ENCODE peak calls at places on chromosomes 12 and 14, in seven cellular contexts. A is MM.1S, O is GM23248, H is PC-9, V is PC-3, S is neural progenitor cell, P is SK-N-SH. C is an unnamed sample. For H3F3A, the result is how much of the 10 kb centered on the place peaks cover.

GRCh38 chr14:68598621-68599447 is 194.0 kb downstream of the ZFP36L1 start:
- DNase-seq in V (peak), P (no peak), H (peak), A (no peak), O (peak), S (no peak), C (no peak)

GRCh38 chr12:8145754-8146415 is 10.9 kb upstream of the ZNF705A start:
- DNase-seq in V (no peak), H (no peak), S (peak), O (peak), P (no peak), A (no peak), C (peak)

GRCh38 chr14:68728342-68729106 is 64.3 kb downstream of the ZFP36L1 start:
- DNase-seq in O (no peak), V (no peak), S (no peak), H (no peak), P (no peak), A (no peak), C (no peak)

GRCh38 chr14:29548948-29549370 is 378.7 kb downstream of the PRKD1 start:
- DNase-seq in O (peak), H (no peak), A (peak), V (peak), P (peak), S (peak), C (peak)

GRCh38 chr12:105640780-105641179 is 310.3 kb downstream of the C12orf75 start:
- DNase-seq in H (no peak), O (no peak), A (no peak), P (no peak), S (peak), V (peak), C (no peak)

GRCh38 chr12:132003846-132004245 is 54.1 kb downstream of the EP400 start:
- DNase-seq in P (no peak), O (peak), H (no peak), A (no peak), V (no peak), S (no peak), C (no peak)

GRCh38 chr12:5013206-5013830 is 30.4 kb upstream of the KCNA5 start:
- DNase-seq in H (no peak), S (no peak), V (no peak), P (no peak), O (no peak), A (no peak), C (no peak)

GRCh38 chr12:77625441-77625840 is 205.3 kb upstream of the NAV3 start:
- DNase-seq in O (peak), V (peak), H (no peak), A (no peak), S (no peak), P (no peak), C (no peak)

GRCh38 chr12:60174476-60174875 is 578.6 kb downstream of the SLC16A7 start:
- DNase-seq in O (peak), V (peak), A (no peak), S (no peak), H (no peak), P (no peak), C (no peak)

GRCh38 chr14:69316449-69317391 is 56.8 kb downstream of the GALNT16 start:
- DNase-seq in V (peak), P (no peak), S (no peak), O (peak), H (peak), A (no peak), C (no peak)

GRCh38 chr12:48004941-48005749 is 869 bp upstream of the COL2A1 start:
- DNase-seq in P (no peak), S (peak), V (no peak), A (no peak), H (no peak), O (no peak), C (peak)

GRCh38 chr14:63840981-63841380 is 11.8 kb upstream of the SYNE2 start:
- DNase-seq in H (no peak), P (no peak), S (peak), A (no peak), O (no peak), V (peak), C (peak)

GRCh38 chr12:28346567-28346966 is 156.3 kb downstream of the CCDC91 start:
- DNase-seq in A (no peak), P (no peak), V (no peak), S (no peak), H (no peak), O (no peak), C (no peak)

GRCh38 chr12:57456145-57456700 is 1.1 kb downstream of the INHBE start:
- DNase-seq in V (peak), S (peak), P (no peak), A (peak), H (no peak), O (peak), C (peak)

GRCh38 chr12:79691299-79692248 is 810 bp upstream of the PAWR start:
- DNase-seq in H (peak), P (peak), A (no peak), S (no peak), O (peak), V (peak), C (no peak)

GRCh38 chr12:105084251-105085250 is at the start of gene ALDH1L2:
- DNase-seq in S (peak), V (peak), H (no peak), P (peak), O (peak), A (peak), C (peak)

GRCh38 chr12:132444283-132444682 is 45.7 kb upstream of the FBRSL1 start:
- DNase-seq in S (no peak), V (no peak), O (no peak), A (no peak), P (no peak), H (no peak), C (no peak)

GRCh38 chr14:106694638-106695393 is 1168.4 kb downstream of the TMEM121 start:
- DNase-seq in H (no peak), A (peak), S (no peak), V (no peak), O (no peak), P (peak), C (peak)

GRCh38 chr14:47555333-47555732 is 120.1 kb downstream of the MDGA2 start:
- DNase-seq in O (no peak), H (no peak), S (no peak), P (no peak), A (no peak), V (no peak), C (no peak)

GRCh38 chr14:106489112-106489881 is 962.9 kb downstream of the TMEM121 start:
- DNase-seq in O (no peak), P (no peak), H (no peak), V (no peak), A (no peak), S (no peak), C (no peak)

GRCh38 chr12:46260913-46261476 is 7.8 kb downstream of the SLC38A1 start:
- DNase-seq in O (peak), S (no peak), V (peak), A (no peak), P (no peak), H (peak), C (no peak)

GRCh38 chr14:89466939-89467338 is 49.9 kb upstream of the FOXN3 start:
- DNase-seq in O (no peak), H (no peak), A (no peak), S (no peak), P (no peak), V (no peak), C (no peak)

GRCh38 chr14:61598980-61599379 is 96.3 kb upstream of the HIF1A start:
- DNase-seq in A (peak), O (no peak), S (no peak), P (no peak), H (no peak), V (no peak), C (no peak)

GRCh38 chr12:9244894-9245293 is 36.7 kb upstream of the PZP start:
- DNase-seq in V (peak), H (no peak), P (no peak), A (no peak), S (no peak), O (peak), C (no peak)

GRCh38 chr12:112978163-112979081 is at the start of gene OAS2:
- DNase-seq in A (peak), V (peak), S (peak), O (peak), H (no peak), P (no peak), C (peak)

GRCh38 chr14:22849212-22849819 is 12.9 kb downstream of the MMP14 start:
- DNase-seq in P (peak), O (peak), A (no peak), V (no peak), S (no peak), H (no peak), C (peak)

GRCh38 chr12:89863332-89863938 is 154.8 kb upstream of the ATP2B1 start:
- DNase-seq in A (peak), V (no peak), H (no peak), P (no peak), S (no peak), O (no peak), C (no peak)

GRCh38 chr12:117599849-117600248 is 238.4 kb upstream of the NOS1 start:
- DNase-seq in S (no peak), V (peak), O (no peak), A (no peak), P (no peak), H (no peak), C (no peak)

GRCh38 chr12:117606024-117606423 is 244.6 kb upstream of the NOS1 start:
- DNase-seq in S (no peak), A (no peak), V (no peak), H (no peak), P (no peak), O (no peak), C (no peak)

GRCh38 chr12:117606945-117607344 is 245.5 kb upstream of the NOS1 start:
- DNase-seq in A (no peak), S (no peak), H (no peak), P (no peak), O (no peak), V (no peak), C (no peak)

GRCh38 chr12:117607778-117608177 is 246.4 kb upstream of the NOS1 start:
- DNase-seq in P (no peak), S (no peak), A (no peak), V (no peak), H (no peak), O (no peak), C (no peak)

DNA sequence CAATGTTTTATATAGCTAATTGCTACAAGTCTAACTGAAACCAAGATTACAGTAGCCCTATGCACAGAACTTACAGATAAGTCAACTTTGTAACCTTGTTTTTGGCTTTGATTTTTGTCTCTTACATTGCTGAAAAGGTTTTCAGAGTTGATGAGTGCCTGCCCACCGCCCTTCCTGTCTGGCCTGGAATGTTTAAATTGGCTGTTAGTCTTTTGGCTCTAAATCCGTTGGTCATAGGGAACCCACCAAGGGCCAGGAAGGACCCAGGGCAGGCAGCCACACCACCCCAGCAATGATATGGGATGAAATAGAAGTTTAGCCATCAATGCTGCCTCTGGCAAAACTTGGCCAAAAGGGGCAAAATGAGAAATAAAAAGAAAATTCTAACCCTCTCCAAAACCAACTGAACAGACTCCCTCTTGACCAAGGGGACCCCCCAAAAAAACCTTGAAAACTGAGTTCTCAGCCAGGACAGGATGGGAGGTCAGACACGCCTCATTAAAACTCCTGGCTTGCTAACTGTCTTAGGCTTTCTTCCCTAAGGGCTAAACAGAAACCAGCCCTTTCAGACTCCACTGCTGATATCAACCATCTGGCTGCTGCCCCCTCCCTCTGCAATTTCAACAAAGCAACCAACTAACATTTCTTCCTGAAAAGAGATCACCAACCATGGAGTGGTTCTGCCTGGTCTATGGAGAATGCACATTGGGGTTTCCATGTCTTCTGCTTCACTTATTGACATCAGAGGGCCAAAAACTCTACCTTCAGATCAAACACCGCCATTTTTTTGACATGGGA is 242.1 kb upstream of the NOS1 start:
- DNase-seq in H (no peak), S (peak), P (no peak), A (no peak), V (no peak), O (no peak), C (peak)
- H3F3A ChIP-seq in H (under half), S (under half), P (under half), A (under half), V (under half), O (under half), C (under half)

GRCh38 chr12:130879781-130880389 is 8.0 kb downstream of the RAN start:
- DNase-seq in V (no peak), O (peak), S (no peak), P (peak), H (no peak), A (no peak), C (peak)
- H3K4me3 ChIP-seq in V (no peak), O (peak), S (no peak), P (no peak), H (no peak), A (peak), C (no peak)

GRCh38 chr12:68842784-68843567 is 35.0 kb downstream of the MDM2 start:
- DNase-seq in V (no peak), O (no peak), P (no peak), S (no peak), H (no peak), A (no peak), C (no peak)
- H3F3A ChIP-seq in V (under half), O (half or more), P (half or more), S (under half), H (under half), A (half or more), C (under half)

GRCh38 chr14:70645892-70646291 is 4.2 kb downstream of the TTC9 start:
- DNase-seq in V (no peak), A (no peak), S (no peak), P (no peak), O (no peak), H (no peak), C (no peak)

GRCh38 chr14:70646705-70647104 is 5.0 kb downstream of the TTC9 start:
- DNase-seq in P (no peak), O (no peak), S (peak), A (no peak), V (no peak), H (no peak), C (peak)

GRCh38 chr14:70641548-70642312 is at the start of gene TTC9:
- DNase-seq in S (peak), A (no peak), O (peak), P (peak), H (no peak), V (peak), C (peak)

GRCh38 chr14:70642313-70643235 is 858 bp downstream of the TTC9 start:
- DNase-seq in A (no peak), O (peak), S (peak), V (no peak), H (no peak), P (peak), C (peak)

GRCh38 chr14:70644016-70644415 is 2.3 kb downstream of the TTC9 start:
- DNase-seq in O (no peak), H (no peak), S (no peak), P (no peak), V (no peak), A (no peak), C (no peak)
- H3K4me3 ChIP-seq in O (no peak), H (no peak), S (no peak), P (no peak), V (no peak), A (no peak), C (peak)

GRCh38 chr12:84891106-84891838 is 21.3 kb downstream of the SLC6A15 start:
- DNase-seq in H (no peak), O (no peak), A (no peak), P (no peak), S (no peak), V (no peak), C (no peak)
- H3F3A ChIP-seq in H (under half), O (under half), A (under half), P (under half), S (under half), V (under half), C (under half)

GRCh38 chr14:100819829-100820475 is 6.0 kb upstream of the MEG3 start:
- DNase-seq in S (no peak), H (no peak), V (no peak), O (no peak), A (no peak), P (no peak), C (no peak)

GRCh38 chr14:100822921-100823320 is 3.0 kb upstream of the MEG3 start:
- DNase-seq in S (no peak), A (no peak), P (no peak), V (no peak), H (no peak), O (no peak), C (no peak)

GRCh38 chr14:100820945-100821344 is 5.0 kb upstream of the MEG3 start:
- DNase-seq in P (no peak), O (no peak), A (no peak), V (no peak), H (no peak), S (no peak), C (no peak)

GRCh38 chr14:100823488-100823887 is 2.4 kb upstream of the MEG3 start:
- DNase-seq in P (no peak), H (no peak), A (no peak), V (no peak), S (no peak), O (no peak), C (no peak)

GRCh38 chr14:100822007-100822406 is 3.9 kb upstream of the MEG3 start:
- DNase-seq in V (no peak), S (no peak), P (no peak), O (no peak), H (no peak), A (no peak), C (no peak)
- H3K4me3 ChIP-seq in V (no peak), S (no peak), P (no peak), O (no peak), H (no peak), A (no peak), C (no peak)

GRCh38 chr12:122884860-122885259 is 11.1 kb downstream of the VPS37B start:
- DNase-seq in S (no peak), O (peak), P (no peak), V (no peak), A (no peak), H (no peak), C (no peak)

GRCh38 chr12:122882908-122883563 is 12.9 kb downstream of the VPS37B start:
- DNase-seq in S (no peak), V (no peak), P (no peak), O (no peak), H (no peak), A (no peak), C (no peak)

GRCh38 chr12:122886161-122886560 is 9.8 kb downstream of the VPS37B start:
- DNase-seq in H (peak), S (no peak), P (no peak), A (no peak), O (no peak), V (no peak), C (no peak)

GRCh38 chr12:122886851-122887816 is 8.8 kb downstream of the VPS37B start:
- DNase-seq in H (peak), O (peak), A (peak), S (peak), P (no peak), V (peak), C (no peak)

DNA sequence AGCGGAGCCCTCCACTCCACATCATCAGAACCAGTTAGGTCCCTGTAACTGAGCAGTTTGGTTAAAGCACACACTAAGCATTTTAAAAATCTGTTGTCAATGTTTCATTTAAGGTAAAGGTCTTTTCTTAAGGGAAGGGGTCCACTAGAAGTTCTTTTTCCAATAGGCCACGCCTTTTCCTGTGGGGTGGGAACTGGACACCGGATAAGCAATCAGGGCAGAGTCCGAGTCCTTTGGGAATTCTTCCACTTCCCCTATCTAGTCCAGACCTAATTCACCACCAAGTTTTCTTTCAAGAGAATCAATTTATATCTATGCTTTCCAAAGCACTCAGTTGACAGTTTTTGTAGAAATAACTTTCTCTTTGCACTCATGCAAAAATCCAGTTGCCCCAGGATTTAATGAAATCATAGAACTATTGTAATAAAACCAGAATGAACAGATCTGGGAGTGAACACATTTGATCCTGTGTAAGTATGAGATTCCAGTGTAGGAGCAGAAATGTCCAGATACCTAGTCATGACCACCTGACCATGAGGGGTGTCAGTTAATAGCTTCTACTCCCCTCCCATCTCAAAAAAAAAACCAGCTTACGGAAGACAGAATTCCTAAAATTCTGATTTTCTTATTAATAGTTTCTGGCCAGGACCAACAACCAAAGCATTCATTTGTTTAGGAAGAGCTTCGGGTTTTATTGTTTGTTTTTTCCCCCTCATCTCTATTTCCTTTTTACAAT is 11.7 kb downstream of the VPS37B start:
- DNase-seq in V (no peak), H (no peak), O (no peak), A (no peak), P (no peak), S (no peak), C (no peak)
- H3F3A ChIP-seq in V (under half), H (under half), O (under half), A (half or more), P (under half), S (under half), C (under half)

DNA sequence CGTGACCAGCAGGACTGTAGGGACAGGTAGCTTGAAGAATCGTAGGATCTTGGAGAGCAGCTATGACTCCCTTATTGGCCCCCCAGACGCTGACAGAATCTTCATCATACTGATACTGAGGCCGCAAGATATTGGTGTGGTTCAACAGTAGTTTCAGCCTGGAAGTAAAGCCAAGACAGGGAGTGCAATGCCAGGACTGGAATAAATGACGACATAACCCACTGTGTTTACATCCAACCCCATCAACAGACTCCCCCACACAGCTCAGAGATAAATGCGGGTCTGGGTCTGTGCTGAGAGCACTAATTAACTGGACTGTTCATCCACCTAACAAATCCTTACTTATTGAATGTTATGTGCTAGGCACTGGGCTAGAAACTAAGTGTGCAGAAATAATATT is 16.6 kb downstream of the NOXRED1 start:
- DNase-seq in H (no peak), V (no peak), S (no peak), A (no peak), P (no peak), O (no peak), C (no peak)
- H3K4me3 ChIP-seq in H (no peak), V (no peak), S (no peak), A (no peak), P (no peak), O (no peak), C (no peak)